ENCODE peak calls at places on chromosomes 4 and X, in nine cellular contexts. N is PC-3; Q is heart left ventricle; U is AG04450; W is uterus; T is lung microvascular endothelial cell; A is EH; O is fibroblast of pulmonary artery; H is stimulated activated CD8-positive, alpha-beta memory T cell treated with anti-CD3 and anti-CD28 coated beads, Interleukin-15, amount 100 ng/mL, for 24 hours. R is an unnamed sample.

GRCh38 chr4:102217775-102218174 is 127.5 kb downstream of the SLC39A8 start:
- DNase-seq in N (peak), Q (no peak), U (no peak), W (no peak), T (no peak), A (no peak), O (no peak), H (no peak), R (no peak)

GRCh38 chr4:79848329-79848728 is 224.7 kb downstream of the ANTXR2 start:
- DNase-seq in N (peak), Q (no peak), U (no peak), W (no peak), T (no peak), A (no peak), O (no peak), H (no peak), R (no peak)

GRCh38 chr4:128718793-128719192 is 90.7 kb upstream of the JADE1 start:
- DNase-seq in N (peak), Q (no peak), U (peak), W (no peak), T (no peak), A (peak), O (peak), H (no peak), R (peak)

GRCh38 chrX:7115557-7115956 is 32.0 kb upstream of the STS start:
- DNase-seq in N (no peak), Q (peak), U (no peak), W (peak), T (peak), A (no peak), O (peak), H (no peak), R (peak)

GRCh38 chr4:151045907-151046306 is 30.8 kb upstream of the LRBA start:
- DNase-seq in N (peak), Q (no peak), U (no peak), W (no peak), T (peak), A (no peak), O (no peak), H (no peak), R (no peak)

GRCh38 chrX:13666836-13667235 is 13.9 kb downstream of the TCEANC start:
- DNase-seq in N (no peak), Q (no peak), U (no peak), W (no peak), T (peak), A (no peak), O (peak), H (no peak), R (no peak)

GRCh38 chr4:180261346-180261745 is 1981.9 kb upstream of the TENM3 start:
- DNase-seq in N (no peak), Q (no peak), U (no peak), W (no peak), T (no peak), A (no peak), O (no peak), H (no peak), R (no peak)

GRCh38 chrX:71541546-71542022 is 8.7 kb downstream of the OGT start:
- DNase-seq in N (peak), Q (no peak), U (no peak), W (no peak), T (no peak), A (peak), O (peak), H (no peak), R (peak)

GRCh38 chr4:70920592-70920991 is 18.4 kb downstream of the MOB1B start:
- DNase-seq in N (no peak), Q (no peak), U (no peak), W (no peak), T (no peak), A (no peak), O (no peak), H (no peak), R (no peak)

GRCh38 chrX:150913511-150913910 is 15.0 kb upstream of the CD99L2 start:
- DNase-seq in N (no peak), Q (no peak), U (no peak), W (no peak), T (no peak), A (peak), O (peak), H (no peak), R (no peak)

GRCh38 chrX:68498508-68499379 is at the start of gene YIPF6:
- DNase-seq in N (peak), Q (peak), U (no peak), W (peak), T (peak), A (peak), O (peak), H (peak), R (peak)

GRCh38 chr4:173415885-173416658 is 17.2 kb upstream of the SCRG1 start:
- DNase-seq in N (no peak), Q (peak), U (no peak), W (peak), T (peak), A (no peak), O (no peak), H (no peak), R (peak)

GRCh38 chrX:39204349-39204748 is 403.1 kb downstream of the MID1IP1 start:
- DNase-seq in N (no peak), Q (no peak), U (no peak), W (no peak), T (no peak), A (no peak), O (no peak), H (no peak), R (no peak)

GRCh38 chr4:3302164-3302785 is 9.5 kb downstream of the RGS12 start:
- DNase-seq in N (no peak), Q (no peak), U (no peak), W (no peak), T (peak), A (no peak), O (no peak), H (no peak), R (no peak)

GRCh38 chr4:57109847-57110634 is at the start of gene IGFBP7:
- DNase-seq in N (no peak), Q (peak), U (no peak), W (peak), T (peak), A (peak), O (peak), H (no peak), R (peak)

GRCh38 chr4:86831262-86832090 is 17.7 kb downstream of the SLC10A6 start:
- DNase-seq in N (peak), Q (no peak), U (peak), W (peak), T (no peak), A (peak), O (peak), H (no peak), R (peak)

R was measured in AG20443.